ENCODE peak calls at places on chromosomes 2 and 18, in eight cellular contexts. B, X, J, H, O, V, W and D are unnamed samples. For H3K27me3, the result is how much of the 10 kb centered on the place peaks cover.

GRCh38 chr2:110114801-110115200 is 821 bp downstream of the MALL start:
- DNase-seq in B (no peak), X (no peak), J (no peak), H (no peak), O (no peak), V (no peak), W (no peak), D (peak)

GRCh38 chr18:12571617-12572016 is 86.3 kb downstream of the SPIRE1 start:
- DNase-seq in B (no peak), X (no peak), J (no peak), H (no peak), O (no peak), V (no peak), W (no peak), D (no peak)

GRCh38 chr2:202140522-202141292 is 67.7 kb downstream of the KIAA2012 start:
- DNase-seq in B (no peak), X (no peak), J (no peak), H (no peak), O (no peak), V (no peak), W (no peak), D (no peak)

GRCh38 chr2:7905756-7906155 is 776.1 kb upstream of the ID2 start:
- DNase-seq in B (peak), X (no peak), J (no peak), H (no peak), O (no peak), V (no peak), W (no peak), D (no peak)

GRCh38 chr18:76955529-76956170 is 133.3 kb downstream of the ZNF236 start:
- DNase-seq in B (no peak), X (no peak), J (no peak), H (no peak), O (no peak), V (no peak), W (no peak), D (peak)

GRCh38 chr18:48753741-48754140 is 197.0 kb downstream of the SMAD7 start:
- DNase-seq in B (no peak), X (no peak), J (no peak), H (no peak), O (no peak), V (no peak), W (no peak), D (no peak)

GRCh38 chr2:47638430-47638829 is 144.5 kb upstream of the MSH6 start:
- DNase-seq in B (no peak), X (no peak), J (no peak), H (no peak), O (no peak), V (no peak), W (no peak), D (no peak)

GRCh38 chr2:205133544-205133943 is 548.8 kb upstream of the NRP2 start:
- DNase-seq in B (peak), X (no peak), J (no peak), H (no peak), O (no peak), V (no peak), W (no peak), D (no peak)

GRCh38 chr2:240906141-240906910 is at the start of gene CROCC2:
- DNase-seq in B (peak), X (no peak), J (no peak), H (no peak), O (no peak), V (peak), W (no peak), D (no peak)

GRCh38 chr2:192162392-192163042 is 32.2 kb downstream of the TMEFF2 start:
- DNase-seq in B (peak), X (peak), J (peak), H (peak), O (no peak), V (peak), W (peak), D (peak)

DNA sequence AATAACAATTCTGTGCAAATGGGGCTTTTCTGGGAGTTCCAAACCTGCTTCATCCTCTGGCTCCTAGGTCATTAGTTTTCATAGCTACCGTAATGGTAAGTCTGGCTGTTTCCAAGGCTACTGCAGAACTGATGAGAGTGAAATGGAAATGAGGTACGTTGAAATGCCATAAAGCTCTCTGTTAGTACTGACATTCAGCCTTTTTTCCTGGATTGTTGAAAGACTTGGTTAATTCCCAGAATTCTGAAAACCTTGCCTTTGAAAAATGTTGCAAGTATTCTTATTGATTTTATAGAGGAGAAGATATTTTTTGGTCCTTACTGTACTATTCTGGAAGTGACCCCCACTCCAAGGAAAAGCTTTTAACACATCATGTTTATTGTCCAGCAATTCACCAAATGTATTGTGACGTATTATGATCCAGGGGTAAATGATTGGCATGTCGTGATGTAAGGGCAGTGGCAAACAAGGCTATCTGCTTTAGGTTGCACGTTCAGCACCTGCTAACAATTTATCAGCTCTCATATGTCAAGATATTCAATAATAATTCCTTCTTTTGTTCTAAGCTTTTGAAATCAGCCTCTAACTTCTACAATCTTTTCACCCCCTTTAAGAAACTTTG is 767.0 kb upstream of the RAB6C start:
- DNase-seq in B (no peak), X (no peak), J (no peak), H (no peak), O (no peak), V (no peak), W (no peak), D (no peak)
- H3K4me3 ChIP-seq in B (no peak), X (no peak), J (no peak), H (no peak), O (no peak), V (no peak), W (no peak), D (no peak)

GRCh38 chr2:120715941-120716340 is 19.7 kb upstream of the GLI2 start:
- DNase-seq in B (no peak), X (no peak), J (peak), H (peak), O (peak), V (no peak), W (no peak), D (peak)
- H3K27me3 ChIP-seq in B (under half), X (under half), J (under half), H (under half), O (under half), V (under half), W (under half), D (under half)

DNA sequence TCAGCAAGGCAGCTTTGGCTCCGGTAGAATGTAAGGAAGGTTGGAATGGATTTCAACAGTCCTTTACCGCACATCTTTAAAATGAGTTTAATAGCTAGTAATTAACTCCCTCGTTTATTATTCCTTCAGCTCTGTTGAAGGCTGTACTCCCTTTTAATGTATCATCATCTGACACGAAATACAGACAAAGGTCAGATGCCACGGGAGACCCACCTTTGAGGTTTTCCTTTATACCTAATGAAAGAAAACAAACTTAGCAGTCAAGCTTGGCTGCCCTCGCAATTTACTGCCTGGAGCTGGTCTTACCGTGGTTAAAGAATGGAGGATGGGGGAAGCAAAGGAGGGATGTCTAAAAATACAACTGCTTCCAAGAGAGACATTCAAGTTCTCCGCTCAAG is 1.1 kb downstream of the TMEM200C start:
- DNase-seq in B (no peak), X (no peak), J (no peak), H (no peak), O (no peak), V (no peak), W (no peak), D (no peak)
- H3K4me3 ChIP-seq in B (no peak), X (no peak), J (peak), H (peak), O (no peak), V (peak), W (peak), D (peak)

GRCh38 chr2:164073053-164073757 is 337.4 kb upstream of the FIGN start:
- DNase-seq in B (no peak), X (no peak), J (no peak), H (no peak), O (no peak), V (no peak), W (no peak), D (no peak)

GRCh38 chr2:164065038-164065437 is 329.2 kb upstream of the FIGN start:
- DNase-seq in B (no peak), X (no peak), J (no peak), H (no peak), O (no peak), V (no peak), W (no peak), D (no peak)

GRCh38 chr2:164066095-164066494 is 330.3 kb upstream of the FIGN start:
- DNase-seq in B (no peak), X (no peak), J (no peak), H (no peak), O (no peak), V (no peak), W (no peak), D (no peak)

GRCh38 chr2:164069542-164069941 is 333.7 kb upstream of the FIGN start:
- DNase-seq in B (no peak), X (no peak), J (no peak), H (no peak), O (no peak), V (no peak), W (no peak), D (no peak)

DNA sequence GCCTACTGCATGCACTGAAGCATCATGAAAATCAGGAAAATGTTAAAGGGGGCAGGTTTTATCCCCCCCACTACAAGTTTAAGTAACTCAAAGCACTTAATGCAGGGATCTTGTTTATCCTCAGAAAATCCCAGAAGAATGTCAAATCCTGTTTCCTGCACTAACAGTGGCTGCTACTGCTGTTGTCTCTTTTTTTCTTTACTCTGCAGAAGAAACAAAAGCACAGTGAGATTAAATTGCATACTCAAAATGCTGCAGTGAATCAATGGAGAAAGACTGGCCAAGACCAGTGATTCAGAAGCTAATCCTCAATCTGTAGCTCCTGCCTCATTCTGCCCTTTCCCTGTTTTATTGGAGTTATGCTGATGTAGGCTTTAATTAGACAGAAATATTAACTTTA is 332.3 kb upstream of the FIGN start:
- DNase-seq in B (no peak), X (no peak), J (no peak), H (no peak), O (no peak), V (peak), W (no peak), D (no peak)
- H3K27me3 ChIP-seq in B (under half), X (under half), J (under half), H (under half), O (under half), V (under half), W (under half), D (under half)